ENCODE peak calls at places on chromosomes 3 and 15, in four cellular contexts. H is stomach, C is GM12891, M is uterus. W is an unnamed sample.

GRCh38 chr3:87855626-87856025 is 203.2 kb downstream of the CGGBP1 start:
- DNase-seq in C (no peak), M (no peak), H (no peak), W (no peak)

GRCh38 chr3:110226645-110227044 is 845.0 kb upstream of the NECTIN3 start:
- DNase-seq in H (no peak), M (no peak), C (no peak), W (no peak)

GRCh38 chr15:58957101-58957973 is 23.9 kb upstream of the SLTM start:
- DNase-seq in M (peak), C (peak), H (peak), W (peak)

GRCh38 chr15:80234883-80235282 is 17.1 kb downstream of the CTXND1 start:
- DNase-seq in M (no peak), H (peak), C (peak), W (peak)

GRCh38 chr3:71881732-71882131 is 96.8 kb upstream of the PROK2 start:
- DNase-seq in M (no peak), H (no peak), C (no peak), W (no peak)

GRCh38 chr3:45992820-45993219 is 2.8 kb downstream of the FYCO1 start:
- DNase-seq in H (no peak), M (no peak), C (no peak), W (no peak)

GRCh38 chr3:130093741-130094391 is 12.2 kb downstream of the ALG1L2 start:
- DNase-seq in C (peak), M (no peak), H (no peak), W (peak)

GRCh38 chr15:62850318-62850717 is 192.2 kb upstream of the TPM1 start:
- DNase-seq in H (peak), C (no peak), M (no peak), W (no peak)

GRCh38 chr3:149781216-149781615 is 11.1 kb downstream of the ANKUB1 start:
- DNase-seq in M (no peak), H (no peak), C (no peak), W (no peak)

GRCh38 chr15:35697549-35698299 is 151.8 kb upstream of the DPH6 start:
- DNase-seq in C (no peak), M (no peak), H (no peak), W (peak)

GRCh38 chr15:67175643-67176071 is 78.8 kb downstream of the AAGAB start:
- DNase-seq in C (no peak), M (no peak), H (no peak), W (peak)

GRCh38 chr15:68311859-68312557 is 34.5 kb downstream of the FEM1B start:
- DNase-seq in C (no peak), M (peak), H (no peak), W (no peak)

GRCh38 chr3:69444980-69445379 is 59.1 kb upstream of the FRMD4B start:
- DNase-seq in M (no peak), C (no peak), H (no peak), W (no peak)

DNA sequence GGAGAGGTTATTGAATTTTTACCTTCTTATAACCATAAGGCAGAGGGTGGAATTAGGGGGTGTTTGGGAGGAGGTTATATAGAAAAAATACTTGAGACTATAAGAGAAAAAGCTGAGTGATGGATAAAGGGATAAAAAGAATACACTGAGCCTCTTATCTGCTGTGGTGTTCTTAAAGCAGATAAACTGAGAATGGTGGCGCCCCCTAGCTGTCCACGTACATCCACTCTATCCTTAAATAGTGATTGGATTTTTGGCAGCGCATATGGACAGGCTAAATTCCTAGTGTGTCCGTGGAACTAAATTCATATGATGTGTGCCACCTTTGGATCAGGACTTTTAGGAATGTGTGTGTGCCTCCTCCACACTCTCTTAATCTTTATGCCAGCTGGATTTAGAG is 121.1 kb downstream of the OXSM start:
- DNase-seq in M (no peak), H (no peak), C (no peak), W (peak)
- TF ChIP-seq POLR2A in M (no peak), H (no peak), C (no peak), W (no peak)

GRCh38 chr15:77021803-77022381 is 27.0 kb downstream of the PSTPIP1 start:
- DNase-seq in M (no peak), C (peak), H (no peak), W (no peak)
- TF ChIP-seq POLR2A in M (no peak), C (no peak), H (no peak), W (no peak)

GRCh38 chr3:115148142-115148790 is 1.2 kb upstream of the ZBTB20 start:
- DNase-seq in C (no peak), H (no peak), M (no peak), W (no peak)
- TF ChIP-seq POLR2A in C (no peak), H (no peak), M (no peak), W (no peak)

GRCh38 chr3:64686446-64686908 is 1.3 kb downstream of the ADAMTS9 start:
- DNase-seq in C (no peak), M (no peak), H (peak), W (peak)

GRCh38 chr3:64685800-64686445 is 1.9 kb downstream of the ADAMTS9 start:
- DNase-seq in M (peak), H (peak), C (no peak), W (peak)

GRCh38 chr3:64687381-64687780 is 419 bp downstream of the ADAMTS9 start:
- DNase-seq in M (no peak), C (no peak), H (no peak), W (peak)

GRCh38 chr3:64685331-64685799 is 2.4 kb downstream of the ADAMTS9 start:
- DNase-seq in H (no peak), M (peak), C (no peak), W (peak)

GRCh38 chr3:64687781-64688515 is at the start of gene ADAMTS9:
- DNase-seq in H (peak), M (peak), C (no peak), W (peak)
- TF ChIP-seq POLR2A in H (no peak), M (peak), C (no peak), W (peak)

GRCh38 chr3:30665539-30665938 is 59.1 kb downstream of the TGFBR2 start:
- DNase-seq in C (no peak), H (no peak), M (no peak), W (no peak)

GRCh38 chr3:30664449-30664848 is 58.0 kb downstream of the TGFBR2 start:
- DNase-seq in H (no peak), C (no peak), M (no peak), W (no peak)

GRCh38 chr3:30663533-30664241 is 57.3 kb downstream of the TGFBR2 start:
- DNase-seq in M (no peak), H (no peak), C (no peak), W (no peak)

GRCh38 chr3:30666564-30667249 is 60.3 kb downstream of the TGFBR2 start:
- DNase-seq in C (no peak), H (no peak), M (no peak), W (no peak)

DNA sequence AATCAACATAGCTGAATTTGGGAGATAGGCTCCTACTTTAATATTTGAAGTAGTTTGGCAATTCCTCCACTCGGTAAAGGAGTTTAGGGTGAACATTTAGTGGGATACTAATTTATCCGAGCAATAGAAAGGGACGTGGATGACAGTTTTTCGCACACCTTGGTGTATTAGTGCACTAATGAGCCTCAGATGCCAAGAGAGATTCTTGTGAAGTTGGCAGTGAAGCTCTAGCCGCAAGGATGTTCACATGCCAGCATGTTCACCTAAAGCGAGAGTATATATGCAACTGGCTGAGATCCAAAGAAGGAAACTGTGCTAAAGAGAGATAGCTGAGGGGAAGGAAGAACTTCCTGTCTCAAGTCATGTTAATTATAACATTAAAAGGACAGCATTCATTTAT is 58.5 kb downstream of the TGFBR2 start:
- DNase-seq in C (no peak), M (no peak), H (no peak), W (no peak)
- TF ChIP-seq POLR2A in C (no peak), M (no peak), H (no peak), W (no peak)

DNA sequence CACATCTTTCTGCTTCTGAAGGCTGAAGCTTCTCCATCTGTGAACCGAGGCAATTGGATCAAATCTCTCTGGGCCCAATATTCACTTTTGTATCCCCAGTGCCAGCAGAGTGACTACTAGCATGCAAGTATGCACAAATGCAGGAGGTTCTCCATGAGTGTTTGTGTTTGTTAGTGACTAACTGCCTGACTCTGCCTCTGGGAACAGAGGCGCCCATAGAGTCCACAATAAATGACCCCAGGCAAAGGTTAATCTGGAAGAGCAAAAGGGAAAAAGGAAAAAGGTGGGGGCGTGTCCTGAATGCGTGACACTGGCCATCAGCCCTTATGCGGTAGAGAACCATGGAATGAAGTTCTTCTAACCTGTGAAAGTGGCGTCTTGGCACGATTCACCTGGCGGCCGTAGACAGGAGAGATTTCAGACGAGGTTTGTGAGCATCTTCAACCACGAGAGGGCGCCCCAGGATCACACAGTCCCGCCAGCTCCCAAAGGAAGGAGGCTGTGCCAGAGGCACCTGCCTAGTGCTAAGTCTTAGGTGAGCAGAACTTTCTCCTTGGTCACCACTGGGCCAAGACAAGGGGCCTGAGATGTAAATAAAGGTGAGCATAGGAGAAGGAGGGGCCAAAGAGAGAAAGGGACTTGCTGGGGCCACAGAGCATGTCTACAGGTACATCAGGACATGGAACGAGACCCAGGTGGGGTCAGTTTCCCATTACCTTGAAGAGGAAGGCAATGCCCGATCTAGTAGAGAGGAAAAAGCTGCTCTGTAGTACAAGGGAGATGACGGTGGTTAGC is 44.2 kb downstream of the RBPMS2 start:
- DNase-seq in H (peak), C (peak), M (peak), W (peak)
- TF ChIP-seq POLR2A in H (no peak), C (no peak), M (no peak), W (no peak)

GRCh38 chr15:95556866-95557225 is 773.7 kb upstream of the NR2F2 start:
- DNase-seq in M (no peak), C (no peak), H (no peak), W (no peak)

GRCh38 chr15:95556225-95556624 is 774.3 kb upstream of the NR2F2 start:
- DNase-seq in M (no peak), H (no peak), C (no peak), W (no peak)

GRCh38 chr15:95558916-95559315 is 771.6 kb upstream of the NR2F2 start:
- DNase-seq in H (no peak), C (no peak), M (no peak), W (no peak)

GRCh38 chr15:95558131-95558530 is 772.4 kb upstream of the NR2F2 start:
- DNase-seq in H (no peak), C (no peak), M (no peak), W (no peak)

DNA sequence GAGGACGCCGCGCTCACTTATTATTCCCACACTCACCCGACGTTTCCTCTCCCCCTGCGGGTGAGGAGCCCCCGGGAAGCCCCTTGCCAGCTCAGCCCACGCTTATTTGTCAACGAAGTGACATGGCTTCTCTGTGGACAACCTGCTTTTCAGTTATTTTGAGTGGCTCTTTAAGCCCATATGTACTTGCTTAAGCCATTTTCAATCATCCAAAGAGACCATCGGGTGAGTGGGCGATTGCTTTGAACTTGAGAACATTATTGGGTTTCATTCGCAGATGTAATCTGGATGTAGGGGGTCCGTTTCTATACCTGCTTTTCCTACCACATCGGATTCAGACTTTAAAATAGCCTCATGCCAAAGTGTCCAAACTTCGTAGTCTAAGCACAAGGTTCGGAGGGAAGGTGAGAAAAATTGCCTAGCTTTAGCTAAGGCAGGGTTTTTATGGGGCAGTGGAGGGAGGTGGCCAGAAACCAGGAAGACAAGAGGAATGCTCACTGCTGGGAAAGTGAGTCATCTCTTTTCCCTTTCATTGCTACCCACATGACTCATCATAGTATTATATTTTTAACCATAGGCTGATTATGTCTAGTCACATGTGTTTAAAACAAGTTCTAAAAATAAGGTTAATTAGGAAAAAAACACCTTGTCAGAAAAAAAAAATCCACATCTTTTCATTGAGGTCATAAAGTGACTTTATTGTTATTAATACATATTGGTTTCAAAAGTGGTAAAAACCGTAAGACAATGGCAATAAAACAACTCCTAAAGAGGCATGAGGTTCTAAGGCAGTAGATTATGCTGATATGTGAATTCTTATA is 773.1 kb upstream of the NR2F2 start:
- DNase-seq in M (peak), H (no peak), C (no peak), W (no peak)
- TF ChIP-seq POLR2A in M (no peak), H (no peak), C (no peak), W (no peak)

W was measured in transverse colon.